ENCODE peak calls at places on chromosome 3, in nine cellular contexts. H is heart left ventricle, K is fibroblast of lung, F is GM12865, T is fibroblast of mammary gland, D is Peyer's patch, C is kidney epithelial cell, X is K562, S is progenitor cell of endocrine pancreas. P is an unnamed sample.
A peak's percentile ranks its signal among the peaks of the same experiment; 100 is the strongest.

GRCh38 chr3:171417813-171418212 is 42.4 kb downstream of the TNIK start:
- DNase-seq in X (no peak), F (no peak), T (peak; percentile 71), K (peak; percentile 94), S (no peak), C (peak; percentile 21), D (no peak), H (no peak), P (no peak)

GRCh38 chr3:184710870-184711365 is 946 bp downstream of the MAGEF1 start:
- DNase-seq in X (peak; percentile 35), F (peak; percentile 62), D (peak; percentile 57), C (no peak), H (no peak), T (no peak), S (no peak), K (peak; percentile 17), P (peak; percentile 55)

GRCh38 chr3:106018111-106018510 is 149.3 kb upstream of the CBLB start:
- DNase-seq in K (no peak), C (no peak), F (no peak), T (peak; percentile 45), S (no peak), H (no peak), D (no peak), X (no peak), P (no peak)

GRCh38 chr3:124860599-124860998 is 26.6 kb downstream of the ITGB5 start:
- DNase-seq in F (no peak), S (no peak), X (no peak), C (peak; percentile 94), D (no peak), T (peak; percentile 97), H (no peak), K (peak; percentile 99), P (no peak)

GRCh38 chr3:114850913-114851312 is 296.2 kb downstream of the ZBTB20 start:
- DNase-seq in K (no peak), S (no peak), H (no peak), F (no peak), X (no peak), D (no peak), T (peak; percentile 16), C (peak; percentile 9), P (no peak)

GRCh38 chr3:160540546-160540945 is 24.8 kb downstream of the KPNA4 start:
- DNase-seq in H (no peak), T (peak; percentile 30), X (no peak), S (no peak), F (no peak), C (no peak), K (peak; percentile 40), D (no peak), P (no peak)

GRCh38 chr3:109122690-109123089 is 4.8 kb upstream of the MORC1 start:
- DNase-seq in S (no peak), D (no peak), T (no peak), F (no peak), K (no peak), H (no peak), C (no peak), X (no peak), P (no peak)

GRCh38 chr3:103609472-103609871 is 1174.7 kb downstream of the ZPLD1 start:
- DNase-seq in S (no peak), H (no peak), K (no peak), C (no peak), X (no peak), D (no peak), T (no peak), F (no peak), P (no peak)

GRCh38 chr3:25903371-25903770 is 113.5 kb downstream of the OXSM start:
- DNase-seq in H (no peak), D (no peak), F (no peak), S (no peak), T (no peak), C (no peak), X (no peak), K (no peak), P (no peak)

GRCh38 chr3:127135241-127136023 is 57.5 kb upstream of the PRR23E start:
- DNase-seq in X (no peak), D (no peak), H (peak; percentile 66), S (no peak), K (peak; percentile 42), C (no peak), F (no peak), T (peak; percentile 19), P (peak; percentile 31)

GRCh38 chr3:30626443-30627181 is 20.2 kb downstream of the TGFBR2 start:
- DNase-seq in C (no peak), D (no peak), S (no peak), X (no peak), F (no peak), H (no peak), T (peak; percentile 75), K (peak; percentile 87), P (no peak)

GRCh38 chr3:13857702-13858380 is 22.0 kb downstream of the WNT7A start:
- DNase-seq in K (no peak), D (no peak), H (no peak), S (no peak), C (no peak), T (no peak), F (no peak), X (no peak), P (no peak)

GRCh38 chr3:13853256-13853977 is 26.5 kb downstream of the WNT7A start:
- DNase-seq in H (no peak), K (no peak), D (no peak), F (no peak), X (no peak), T (no peak), S (no peak), C (no peak), P (no peak)

GRCh38 chr3:13854492-13854891 is 25.4 kb downstream of the WNT7A start:
- DNase-seq in T (no peak), K (no peak), X (no peak), H (no peak), C (no peak), S (no peak), F (no peak), D (no peak), P (no peak)

GRCh38 chr3:13853978-13854296 is 25.9 kb downstream of the WNT7A start:
- DNase-seq in T (no peak), X (no peak), F (no peak), C (peak; percentile 82), K (no peak), S (no peak), H (no peak), D (no peak), P (peak; percentile 13)

DNA sequence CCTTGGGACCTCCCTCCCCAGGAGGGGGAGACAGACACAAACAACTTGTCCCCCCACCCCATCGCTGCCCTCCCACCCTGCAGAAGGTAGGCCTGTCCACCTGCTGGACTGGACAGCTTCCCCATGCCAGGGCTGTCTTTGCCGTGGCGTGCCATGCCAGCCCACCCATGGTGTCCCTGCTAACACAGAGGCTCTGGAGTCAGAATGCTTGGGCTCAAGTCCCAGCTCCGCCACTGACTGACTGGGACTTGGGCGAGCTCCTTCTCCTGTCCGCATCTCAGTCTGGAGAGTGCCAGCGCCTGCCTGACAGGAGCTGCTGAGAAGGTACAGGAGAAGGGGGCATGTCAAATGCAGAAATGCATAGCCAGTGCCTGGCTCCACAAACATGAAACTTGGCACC is 23.9 kb downstream of the WNT7A start:
- DNase-seq in S (no peak), T (no peak), X (no peak), H (no peak), C (no peak), D (no peak), F (no peak), K (no peak), P (no peak)
- TF ChIP-seq CTCF in S (no peak), T (no peak), X (no peak), H (no peak), C (no peak), D (no peak), F (no peak), K (no peak), P (no peak)

GRCh38 chr3:22729212-22729611 is 473.9 kb upstream of the UBE2E2 start:
- DNase-seq in K (peak; percentile 33), H (no peak), X (no peak), T (peak; percentile 50), S (no peak), F (no peak), D (no peak), C (no peak), P (no peak)

GRCh38 chr3:22731901-22732300 is 471.2 kb upstream of the UBE2E2 start:
- DNase-seq in S (no peak), C (no peak), H (no peak), D (no peak), X (no peak), K (no peak), T (no peak), F (no peak), P (no peak)

GRCh38 chr3:22728406-22728805 is 474.7 kb upstream of the UBE2E2 start:
- DNase-seq in F (no peak), S (no peak), C (no peak), D (no peak), H (no peak), X (no peak), K (no peak), T (no peak), P (no peak)

GRCh38 chr3:22730701-22731100 is 472.4 kb upstream of the UBE2E2 start:
- DNase-seq in C (no peak), K (no peak), X (no peak), H (no peak), D (no peak), F (no peak), S (no peak), T (no peak), P (no peak)

DNA sequence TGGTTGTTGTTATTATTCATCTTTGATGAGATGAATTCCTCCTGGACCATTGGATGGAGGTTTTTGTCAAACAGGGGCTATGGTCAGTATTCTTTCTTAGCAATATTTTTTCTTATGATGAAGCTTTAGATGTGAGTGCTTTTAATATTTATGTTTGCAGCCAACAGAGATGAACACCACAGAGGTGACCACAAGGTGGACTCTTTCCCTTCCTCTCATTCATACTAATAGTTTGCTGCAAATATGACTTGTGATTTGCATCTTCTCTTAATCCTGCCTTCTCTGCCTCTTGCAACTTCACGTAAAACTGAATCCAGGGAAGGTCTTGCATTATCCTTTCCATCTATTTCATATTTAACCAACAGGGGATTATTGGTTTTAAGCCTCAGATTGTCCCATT is 473.1 kb upstream of the UBE2E2 start:
- DNase-seq in F (peak; percentile 7), C (no peak), X (no peak), H (no peak), D (no peak), T (peak; percentile 7), S (no peak), K (no peak), P (no peak)
- TF ChIP-seq CTCF in F (peak; percentile 8), C (peak; percentile 63), X (no peak), H (peak; percentile 19), D (no peak), T (peak; percentile 21), S (peak; percentile 51), K (peak; percentile 27), P (peak; percentile 14)

GRCh38 chr3:134110963-134111362 is 81.2 kb upstream of the SLCO2A1 start:
- DNase-seq in X (no peak), T (no peak), F (no peak), C (no peak), D (no peak), S (no peak), H (no peak), K (no peak), P (no peak)
- TF ChIP-seq CTCF in X (no peak), T (no peak), F (no peak), C (no peak), D (no peak), S (no peak), H (no peak), K (no peak), P (no peak)

DNA sequence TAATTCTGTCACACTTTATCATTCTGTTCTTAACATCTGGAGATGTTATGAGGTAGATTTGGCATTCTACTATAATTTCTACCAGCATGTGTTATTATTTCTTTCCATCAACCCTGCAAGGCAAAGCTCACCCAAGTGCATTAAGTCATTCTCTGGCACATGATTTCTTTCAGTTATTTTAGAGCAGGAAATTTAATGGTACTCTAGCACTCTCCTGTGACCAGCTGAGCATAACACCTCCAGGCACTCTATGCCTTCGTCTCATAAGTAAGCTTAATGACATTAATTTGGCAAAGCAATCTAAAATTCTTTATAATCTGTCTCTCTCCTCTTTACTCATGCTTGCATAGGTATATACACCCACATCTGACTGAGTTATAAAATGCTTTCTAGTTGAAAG is 300.2 kb upstream of the GPR149 start:
- DNase-seq in T (peak; percentile 7), K (no peak), S (no peak), D (no peak), H (no peak), C (no peak), F (no peak), X (no peak), P (no peak)
- TF ChIP-seq CTCF in T (no peak), K (no peak), S (no peak), D (peak; percentile 11), H (no peak), C (peak; percentile 9), F (no peak), X (no peak), P (no peak)